ENCODE peak calls at places on chromosomes 4 and X, in nine cellular contexts. V is CD4-positive, alpha-beta T cell; P is activated CD8-positive, alpha-beta T cell treated with anti-CD3 and anti-CD28 coated beads, Interleukin-2, amount 10 ng/mL, durations not matched to agents 7 days and 5 days; B is HS-5; M is AG10803; T is CD8-positive, alpha-beta T cell; Y is activated CD8-positive, alpha-beta memory T cell treated with anti-CD3 and anti-CD28 coated beads, Interleukin-2, amount 50 U/mL, for 48 hours; N is AG09319; U is HFF-Myc. O is an unnamed sample.

GRCh38 chrX:68261060-68261672 is 172.1 kb downstream of the OPHN1 start:
- DNase-seq in V (no peak), P (no peak), B (no peak), M (peak), T (no peak), Y (no peak), N (no peak), U (no peak), O (no peak)

GRCh38 chr4:22999419-22999818 is 306.7 kb downstream of the GBA3 start:
- DNase-seq in V (no peak), P (no peak), B (no peak), M (peak), T (no peak), Y (no peak), N (no peak), U (no peak), O (no peak)

GRCh38 chrX:132592880-132593279 is 104.0 kb upstream of the MBNL3 start:
- DNase-seq in V (no peak), P (no peak), B (no peak), M (peak), T (no peak), Y (no peak), N (no peak), U (no peak), O (no peak)

GRCh38 chr4:124212835-124213640 is 499.5 kb downstream of the ANKRD50 start:
- DNase-seq in V (no peak), P (no peak), B (no peak), M (peak), T (no peak), Y (no peak), N (no peak), U (no peak), O (no peak)

GRCh38 chrX:18714910-18715309 is 7.5 kb downstream of the PPEF1 start:
- DNase-seq in V (no peak), P (no peak), B (no peak), M (no peak), T (no peak), Y (no peak), N (no peak), U (no peak), O (no peak)

GRCh38 chr4:7831330-7831729 is 108.3 kb downstream of the AFAP1 start:
- DNase-seq in V (no peak), P (no peak), B (no peak), M (peak), T (no peak), Y (no peak), N (peak), U (peak), O (no peak)

GRCh38 chrX:106933538-106933961 is 13.3 kb downstream of the CLDN2 start:
- DNase-seq in V (no peak), P (no peak), B (no peak), M (no peak), T (no peak), Y (no peak), N (no peak), U (no peak), O (no peak)

GRCh38 chr4:110124721-110125120 is 73.7 kb downstream of the ELOVL6 start:
- DNase-seq in V (no peak), P (no peak), B (no peak), M (no peak), T (no peak), Y (no peak), N (no peak), U (no peak), O (no peak)

GRCh38 chr4:7960790-7961655 is 21.4 kb upstream of the AFAP1 start:
- DNase-seq in V (no peak), P (peak), B (peak), M (peak), T (no peak), Y (peak), N (no peak), U (peak), O (no peak)

GRCh38 chr4:119227690-119228089 is 15.2 kb downstream of the USP53 start:
- DNase-seq in V (no peak), P (no peak), B (no peak), M (peak), T (no peak), Y (no peak), N (no peak), U (no peak), O (no peak)

GRCh38 chrX:638482-639131 is 8.0 kb downstream of the SHOX start:
- DNase-seq in V (no peak), P (no peak), B (no peak), M (no peak), T (no peak), Y (no peak), N (no peak), U (no peak), O (peak)

GRCh38 chr4:45795165-45795564 is 328.7 kb downstream of the GABRG1 start:
- DNase-seq in V (no peak), P (no peak), B (no peak), M (no peak), T (no peak), Y (no peak), N (no peak), U (no peak), O (no peak)

GRCh38 chr4:181235361-181235760 is 1007.8 kb upstream of the TENM3 start:
- DNase-seq in V (no peak), P (no peak), B (no peak), M (no peak), T (no peak), Y (no peak), N (no peak), U (no peak), O (no peak)

GRCh38 chr4:76214269-76214628 is 625 bp upstream of the SCARB2 start:
- DNase-seq in V (no peak), P (no peak), B (no peak), M (no peak), T (no peak), Y (no peak), N (no peak), U (no peak), O (no peak)

GRCh38 chr4:83083925-83084475 is 30.5 kb downstream of the PLAC8 start:
- DNase-seq in V (peak), P (peak), B (no peak), M (no peak), T (peak), Y (peak), N (no peak), U (no peak), O (no peak)

GRCh38 chrX:1012678-1013300 is 199.7 kb downstream of the CRLF2 start:
- DNase-seq in V (no peak), P (no peak), B (no peak), M (no peak), T (no peak), Y (no peak), N (no peak), U (no peak), O (no peak)

GRCh38 chrX:130851569-130851968 is 51.4 kb downstream of the ENOX2 start:
- DNase-seq in V (no peak), P (no peak), B (no peak), M (no peak), T (no peak), Y (no peak), N (no peak), U (no peak), O (no peak)

GRCh38 chrX:39759526-39760224 is 338.1 kb downstream of the BCOR start:
- DNase-seq in V (no peak), P (no peak), B (no peak), M (peak), T (no peak), Y (no peak), N (no peak), U (no peak), O (peak)

GRCh38 chr4:173264245-173264959 is 69.8 kb downstream of the HMGB2 start:
- DNase-seq in V (peak), P (peak), B (no peak), M (peak), T (no peak), Y (no peak), N (peak), U (peak), O (no peak)

GRCh38 chrX:43504394-43504793 is 151.7 kb upstream of the MAOA start:
- DNase-seq in V (no peak), P (no peak), B (no peak), M (no peak), T (no peak), Y (no peak), N (no peak), U (no peak), O (no peak)

GRCh38 chr4:38686682-38687081 is 22.7 kb downstream of the KLF3 start:
- DNase-seq in V (no peak), P (no peak), B (no peak), M (peak), T (no peak), Y (no peak), N (no peak), U (no peak), O (no peak)

GRCh38 chr4:75135068-75135825 is 202.3 kb downstream of the PARM1 start:
- DNase-seq in V (no peak), P (no peak), B (no peak), M (no peak), T (no peak), Y (no peak), N (no peak), U (no peak), O (no peak)

GRCh38 chrX:69113723-69114122 is 51.5 kb downstream of the PJA1 start:
- DNase-seq in V (no peak), P (no peak), B (no peak), M (no peak), T (no peak), Y (no peak), N (no peak), U (no peak), O (no peak)

GRCh38 chr4:52869196-52869595 is 7.1 kb downstream of the RASL11B start:
- DNase-seq in V (no peak), P (no peak), B (no peak), M (peak), T (no peak), Y (no peak), N (peak), U (peak), O (no peak)

GRCh38 chrX:11427082-11428033 is 134.1 kb downstream of the AMELX start:
- DNase-seq in V (no peak), P (no peak), B (no peak), M (no peak), T (no peak), Y (no peak), N (no peak), U (no peak), O (peak)

O was measured in ecto neural progenitor cell.